ENCODE peak calls at places on chromosomes 2 and 18, in nine cellular contexts. One of them, this sample, is unnamed.

GRCh38 chr2:75100691-75101236 is 98.6 kb downstream of the TACR1 start:
- DNase-seq in thoracic aorta: no peak
- DNase-seq in fibroblast of lung: no peak
- DNase-seq in AG09319: no peak
- DNase-seq in HL-60: no peak
- DNase-seq in endothelial cell: no peak
- DNase-seq in tibial artery: no peak
- DNase-seq in A673: no peak
- DNase-seq in cardiac fibroblast: no peak
- DNase-seq in this sample: no peak

GRCh38 chr2:238895901-238896600 is 48.2 kb downstream of the TWIST2 start:
- DNase-seq in thoracic aorta: peak
- DNase-seq in fibroblast of lung: peak
- DNase-seq in AG09319: peak
- DNase-seq in HL-60: no peak
- DNase-seq in endothelial cell: no peak
- DNase-seq in tibial artery: peak
- DNase-seq in A673: no peak
- DNase-seq in cardiac fibroblast: peak
- DNase-seq in this sample: no peak

GRCh38 chr2:65425276-65425675 is 7.1 kb downstream of the SPRED2 start:
- DNase-seq in thoracic aorta: no peak
- DNase-seq in fibroblast of lung: no peak
- DNase-seq in AG09319: no peak
- DNase-seq in HL-60: peak
- DNase-seq in endothelial cell: no peak
- DNase-seq in tibial artery: no peak
- DNase-seq in A673: no peak
- DNase-seq in cardiac fibroblast: no peak
- DNase-seq in this sample: no peak

GRCh38 chr2:28155627-28156026 is 237.0 kb upstream of the FOSL2 start:
- DNase-seq in thoracic aorta: no peak
- DNase-seq in fibroblast of lung: peak
- DNase-seq in AG09319: no peak
- DNase-seq in HL-60: peak
- DNase-seq in endothelial cell: no peak
- DNase-seq in tibial artery: no peak
- DNase-seq in A673: peak
- DNase-seq in cardiac fibroblast: no peak
- DNase-seq in this sample: no peak

GRCh38 chr18:652131-652530 is 5.3 kb upstream of the TYMS start:
- DNase-seq in thoracic aorta: no peak
- DNase-seq in fibroblast of lung: no peak
- DNase-seq in AG09319: no peak
- DNase-seq in HL-60: no peak
- DNase-seq in endothelial cell: no peak
- DNase-seq in tibial artery: no peak
- DNase-seq in A673: no peak
- DNase-seq in cardiac fibroblast: no peak
- DNase-seq in this sample: no peak

GRCh38 chr2:223929575-223930001 is 15.5 kb downstream of the WDFY1 start:
- DNase-seq in thoracic aorta: no peak
- DNase-seq in fibroblast of lung: no peak
- DNase-seq in AG09319: no peak
- DNase-seq in HL-60: no peak
- DNase-seq in endothelial cell: no peak
- DNase-seq in tibial artery: no peak
- DNase-seq in A673: no peak
- DNase-seq in cardiac fibroblast: no peak
- DNase-seq in this sample: no peak

GRCh38 chr18:62716679-62717058 is 1.3 kb downstream of the PHLPP1 start:
- DNase-seq in thoracic aorta: no peak
- DNase-seq in fibroblast of lung: peak
- DNase-seq in AG09319: no peak
- DNase-seq in HL-60: no peak
- DNase-seq in endothelial cell: peak
- DNase-seq in tibial artery: peak
- DNase-seq in A673: peak
- DNase-seq in cardiac fibroblast: peak
- DNase-seq in this sample: peak

GRCh38 chr2:240997141-240997855 is 1.1 kb upstream of the SNED1 start:
- DNase-seq in thoracic aorta: no peak
- DNase-seq in fibroblast of lung: peak
- DNase-seq in AG09319: no peak
- DNase-seq in HL-60: no peak
- DNase-seq in endothelial cell: no peak
- DNase-seq in tibial artery: peak
- DNase-seq in A673: no peak
- DNase-seq in cardiac fibroblast: peak
- DNase-seq in this sample: no peak

GRCh38 chr2:157790780-157791179 is 85.3 kb downstream of the ACVR1 start:
- DNase-seq in thoracic aorta: no peak
- DNase-seq in fibroblast of lung: no peak
- DNase-seq in AG09319: no peak
- DNase-seq in HL-60: no peak
- DNase-seq in endothelial cell: no peak
- DNase-seq in tibial artery: no peak
- DNase-seq in A673: no peak
- DNase-seq in cardiac fibroblast: no peak
- DNase-seq in this sample: no peak

GRCh38 chr2:196278491-196278911 is 107.1 kb upstream of the STK17B start:
- DNase-seq in thoracic aorta: no peak
- DNase-seq in fibroblast of lung: peak
- DNase-seq in AG09319: no peak
- DNase-seq in HL-60: no peak
- DNase-seq in endothelial cell: no peak
- DNase-seq in tibial artery: no peak
- DNase-seq in A673: no peak
- DNase-seq in cardiac fibroblast: peak
- DNase-seq in this sample: no peak

GRCh38 chr2:37324786-37325624 is at the start of gene PRKD3:
- DNase-seq in thoracic aorta: no peak
- DNase-seq in fibroblast of lung: peak
- DNase-seq in AG09319: no peak
- DNase-seq in HL-60: no peak
- DNase-seq in endothelial cell: peak
- DNase-seq in tibial artery: peak
- DNase-seq in A673: peak
- DNase-seq in cardiac fibroblast: peak
- DNase-seq in this sample: no peak

GRCh38 chr2:45433363-45433762 is 177.7 kb downstream of the SRBD1 start:
- DNase-seq in thoracic aorta: no peak
- DNase-seq in fibroblast of lung: no peak
- DNase-seq in AG09319: no peak
- DNase-seq in HL-60: no peak
- DNase-seq in endothelial cell: no peak
- DNase-seq in tibial artery: no peak
- DNase-seq in A673: no peak
- DNase-seq in cardiac fibroblast: no peak
- DNase-seq in this sample: no peak

GRCh38 chr2:45009303-45009927 is at the start of gene SIX2:
- DNase-seq in thoracic aorta: peak
- DNase-seq in fibroblast of lung: peak
- DNase-seq in AG09319: peak
- DNase-seq in HL-60: no peak
- DNase-seq in endothelial cell: peak
- DNase-seq in tibial artery: peak
- DNase-seq in A673: peak
- DNase-seq in cardiac fibroblast: peak
- DNase-seq in this sample: peak

GRCh38 chr2:65128297-65129190 is 1.4 kb downstream of the RAB1A start:
- DNase-seq in thoracic aorta: no peak
- DNase-seq in fibroblast of lung: peak
- DNase-seq in AG09319: no peak
- DNase-seq in HL-60: peak
- DNase-seq in endothelial cell: no peak
- DNase-seq in tibial artery: peak
- DNase-seq in A673: no peak
- DNase-seq in cardiac fibroblast: peak
- DNase-seq in this sample: no peak

GRCh38 chr18:66124394-66124793 is 373.6 kb downstream of the CDH7 start:
- DNase-seq in thoracic aorta: no peak
- DNase-seq in fibroblast of lung: no peak
- DNase-seq in AG09319: no peak
- DNase-seq in HL-60: no peak
- DNase-seq in endothelial cell: no peak
- DNase-seq in tibial artery: no peak
- DNase-seq in A673: peak
- DNase-seq in cardiac fibroblast: no peak
- DNase-seq in this sample: no peak
- TF ChIP-seq CTCF in thoracic aorta: no peak
- TF ChIP-seq CTCF in fibroblast of lung: no peak
- TF ChIP-seq CTCF in AG09319: no peak
- TF ChIP-seq CTCF in HL-60: no peak
- TF ChIP-seq CTCF in endothelial cell: peak
- TF ChIP-seq CTCF in tibial artery: no peak
- TF ChIP-seq CTCF in A673: peak
- TF ChIP-seq CTCF in cardiac fibroblast: no peak
- TF ChIP-seq CTCF in this sample: peak

GRCh38 chr2:231933916-231934401 is 7.8 kb upstream of the NPPC start:
- DNase-seq in thoracic aorta: no peak
- DNase-seq in fibroblast of lung: no peak
- DNase-seq in AG09319: no peak
- DNase-seq in HL-60: no peak
- DNase-seq in endothelial cell: no peak
- DNase-seq in tibial artery: no peak
- DNase-seq in A673: no peak
- DNase-seq in cardiac fibroblast: no peak
- DNase-seq in this sample: no peak

GRCh38 chr2:231934441-231935206 is 8.4 kb upstream of the NPPC start:
- DNase-seq in thoracic aorta: no peak
- DNase-seq in fibroblast of lung: no peak
- DNase-seq in AG09319: no peak
- DNase-seq in HL-60: no peak
- DNase-seq in endothelial cell: no peak
- DNase-seq in tibial artery: no peak
- DNase-seq in A673: no peak
- DNase-seq in cardiac fibroblast: no peak
- DNase-seq in this sample: no peak

GRCh38 chr2:231932711-231932970 is 6.4 kb upstream of the NPPC start:
- DNase-seq in thoracic aorta: no peak
- DNase-seq in fibroblast of lung: no peak
- DNase-seq in AG09319: no peak
- DNase-seq in HL-60: no peak
- DNase-seq in endothelial cell: no peak
- DNase-seq in tibial artery: peak
- DNase-seq in A673: no peak
- DNase-seq in cardiac fibroblast: no peak
- DNase-seq in this sample: no peak

GRCh38 chr2:231931481-231931915 is 5.3 kb upstream of the NPPC start:
- DNase-seq in thoracic aorta: no peak
- DNase-seq in fibroblast of lung: no peak
- DNase-seq in AG09319: no peak
- DNase-seq in HL-60: no peak
- DNase-seq in endothelial cell: no peak
- DNase-seq in tibial artery: no peak
- DNase-seq in A673: no peak
- DNase-seq in cardiac fibroblast: no peak
- DNase-seq in this sample: no peak

DNA sequence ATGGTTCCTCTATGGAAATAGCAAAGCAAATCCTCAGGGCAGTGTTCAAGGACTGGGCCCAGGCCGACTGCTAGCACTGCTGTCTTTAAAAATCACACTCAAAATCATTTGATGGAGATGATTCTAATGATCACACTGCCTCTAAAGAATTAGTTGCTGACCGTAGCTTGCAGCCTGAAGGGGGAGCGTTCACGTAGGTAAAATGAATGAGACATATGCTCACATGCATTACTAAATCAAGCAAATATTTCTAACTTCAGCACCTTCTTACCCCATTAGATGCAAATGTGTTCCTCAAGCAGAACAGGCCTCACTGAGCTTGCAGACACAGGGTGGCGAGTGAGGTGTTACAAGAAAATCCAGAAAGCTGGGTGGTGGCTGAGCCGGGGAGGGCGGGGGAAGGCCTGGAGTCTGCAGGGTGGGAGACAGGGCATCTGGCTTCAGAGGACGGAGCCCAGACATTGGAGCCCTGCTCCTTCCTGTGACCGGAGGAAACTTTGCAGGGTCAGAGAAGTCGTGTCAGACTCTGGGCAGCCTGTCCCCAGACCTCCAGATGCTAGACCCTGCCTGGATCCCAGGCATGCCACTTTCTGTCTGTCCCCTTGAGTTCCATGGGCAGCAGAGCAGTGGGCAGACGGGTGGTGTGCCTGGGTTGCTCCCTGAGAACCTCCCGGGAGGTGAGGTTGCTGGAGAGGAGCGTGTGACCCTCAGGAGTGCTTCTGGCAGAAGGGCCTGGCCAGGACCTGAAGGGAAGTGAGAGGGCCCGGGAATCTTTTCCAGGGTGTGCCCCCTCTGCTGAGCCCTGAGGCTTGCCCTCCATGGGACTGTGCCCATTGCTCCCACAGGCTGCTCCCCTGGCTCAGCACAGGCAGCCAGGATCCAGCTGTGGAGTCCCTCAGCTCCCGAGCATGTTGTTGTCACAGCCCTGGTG is 7.1 kb upstream of the NPPC start:
- DNase-seq in thoracic aorta: no peak
- DNase-seq in fibroblast of lung: no peak
- DNase-seq in AG09319: no peak
- DNase-seq in HL-60: no peak
- DNase-seq in endothelial cell: no peak
- DNase-seq in tibial artery: no peak
- DNase-seq in A673: no peak
- DNase-seq in cardiac fibroblast: no peak
- DNase-seq in this sample: no peak
- TF ChIP-seq CTCF in thoracic aorta: no peak
- TF ChIP-seq CTCF in fibroblast of lung: peak
- TF ChIP-seq CTCF in AG09319: no peak
- TF ChIP-seq CTCF in HL-60: no peak
- TF ChIP-seq CTCF in endothelial cell: no peak
- TF ChIP-seq CTCF in tibial artery: no peak
- TF ChIP-seq CTCF in A673: peak
- TF ChIP-seq CTCF in cardiac fibroblast: no peak
- TF ChIP-seq CTCF in this sample: peak

DNA sequence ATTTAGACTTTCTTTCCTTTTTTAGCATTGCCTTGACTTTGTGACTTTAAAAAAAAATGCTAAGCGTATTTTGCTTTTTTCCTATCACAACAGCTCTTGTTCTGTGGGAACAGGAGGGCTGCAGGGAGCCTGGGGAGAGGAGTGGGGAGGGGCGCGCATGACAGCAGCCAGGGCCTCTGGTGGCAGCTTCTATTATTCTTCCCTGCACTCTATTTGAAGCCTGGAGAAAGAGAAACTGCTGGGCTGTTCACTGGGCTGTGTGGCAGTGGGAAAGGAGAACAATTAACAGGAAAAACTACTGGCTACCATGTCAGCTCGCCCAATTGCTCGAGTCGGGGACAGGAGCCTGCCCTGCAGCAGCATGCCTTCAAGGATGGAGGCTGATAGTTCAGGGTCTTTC is 119.0 kb upstream of the ZBTB14 start:
- DNase-seq in thoracic aorta: no peak
- DNase-seq in fibroblast of lung: no peak
- DNase-seq in AG09319: no peak
- DNase-seq in HL-60: no peak
- DNase-seq in endothelial cell: peak
- DNase-seq in tibial artery: no peak
- DNase-seq in A673: no peak
- DNase-seq in cardiac fibroblast: no peak
- DNase-seq in this sample: no peak
- TF ChIP-seq CTCF in thoracic aorta: no peak
- TF ChIP-seq CTCF in fibroblast of lung: no peak
- TF ChIP-seq CTCF in AG09319: no peak
- TF ChIP-seq CTCF in HL-60: no peak
- TF ChIP-seq CTCF in endothelial cell: no peak
- TF ChIP-seq CTCF in tibial artery: no peak
- TF ChIP-seq CTCF in A673: no peak
- TF ChIP-seq CTCF in cardiac fibroblast: no peak
- TF ChIP-seq CTCF in this sample: no peak

GRCh38 chr2:152925540-152926448 is 207.4 kb downstream of the ARL6IP6 start:
- DNase-seq in thoracic aorta: no peak
- DNase-seq in fibroblast of lung: peak
- DNase-seq in AG09319: no peak
- DNase-seq in HL-60: peak
- DNase-seq in endothelial cell: peak
- DNase-seq in tibial artery: peak
- DNase-seq in A673: peak
- DNase-seq in cardiac fibroblast: peak
- DNase-seq in this sample: peak
- TF ChIP-seq CTCF in thoracic aorta: peak
- TF ChIP-seq CTCF in fibroblast of lung: peak
- TF ChIP-seq CTCF in AG09319: peak
- TF ChIP-seq CTCF in HL-60: peak
- TF ChIP-seq CTCF in endothelial cell: peak
- TF ChIP-seq CTCF in tibial artery: peak
- TF ChIP-seq CTCF in A673: peak
- TF ChIP-seq CTCF in cardiac fibroblast: peak
- TF ChIP-seq CTCF in this sample: peak